ENCODE peak calls at places on chromosome 5, in nine cellular contexts. E is HCT116, N is stomach, B is left ventricle myocardium inferior, D is Caco-2, K is HFFc6, U is foreskin keratinocyte, Q is psoas muscle, T is neural crest cell. J is an unnamed sample.

GRCh38 chr5:130571076-130571475 is 594.0 kb downstream of the HINT1 start:
- DNase-seq in E (no peak), N (no peak), B (no peak), D (no peak), K (no peak), U (peak), Q (no peak), T (no peak), J (peak)

GRCh38 chr5:180830253-180831138 is 27.9 kb upstream of the MGAT1 start:
- DNase-seq in E (no peak), N (peak), B (peak), D (peak), K (peak), U (no peak), Q (peak), T (no peak), J (no peak)

GRCh38 chr5:69451941-69452652 is 37.2 kb downstream of the MARVELD2 start:
- DNase-seq in E (no peak), N (no peak), B (no peak), D (no peak), K (no peak), U (no peak), Q (no peak), T (no peak), J (no peak)

GRCh38 chr5:115428676-115429075 is 115.9 kb downstream of the FEM1C start:
- DNase-seq in E (no peak), N (no peak), B (no peak), D (no peak), K (no peak), U (no peak), Q (no peak), T (no peak), J (no peak)

GRCh38 chr5:131167615-131168014 is 2.6 kb upstream of the HINT1 start:
- DNase-seq in E (no peak), N (no peak), B (no peak), D (no peak), K (no peak), U (no peak), Q (no peak), T (no peak), J (no peak)

GRCh38 chr5:44011518-44011917 is 377.7 kb downstream of the FGF10 start:
- DNase-seq in E (no peak), N (no peak), B (no peak), D (no peak), K (no peak), U (no peak), Q (no peak), T (no peak), J (no peak)

GRCh38 chr5:112342364-112342763 is 76.7 kb downstream of the EPB41L4A start:
- DNase-seq in E (no peak), N (no peak), B (no peak), D (no peak), K (no peak), U (no peak), Q (no peak), T (no peak), J (no peak)

GRCh38 chr5:167899490-167899889 is 392.0 kb upstream of the WWC1 start:
- DNase-seq in E (no peak), N (no peak), B (no peak), D (no peak), K (no peak), U (no peak), Q (no peak), T (no peak), J (no peak)

GRCh38 chr5:80761176-80761575 is 106.4 kb upstream of the DHFR start:
- DNase-seq in E (no peak), N (no peak), B (no peak), D (peak), K (no peak), U (no peak), Q (no peak), T (no peak), J (no peak)

GRCh38 chr5:160133071-160133917 is 14.0 kb upstream of the PWWP2A start:
- DNase-seq in E (no peak), N (peak), B (peak), D (no peak), K (no peak), U (no peak), Q (peak), T (peak), J (peak)

GRCh38 chr5:109844695-109845094 is 155.0 kb downstream of the MAN2A1 start:
- DNase-seq in E (no peak), N (no peak), B (no peak), D (no peak), K (peak), U (no peak), Q (no peak), T (no peak), J (peak)

GRCh38 chr5:31413030-31413812 is 118.7 kb downstream of the DROSHA start:
- DNase-seq in E (no peak), N (no peak), B (peak), D (no peak), K (no peak), U (peak), Q (peak), T (no peak), J (no peak)

GRCh38 chr5:173815571-173815970 is 72.6 kb upstream of the CPEB4 start:
- DNase-seq in E (no peak), N (no peak), B (no peak), D (no peak), K (no peak), U (no peak), Q (no peak), T (no peak), J (no peak)

GRCh38 chr5:143613329-143613728 is 198.6 kb upstream of the HMHB1 start:
- DNase-seq in E (no peak), N (no peak), B (no peak), D (no peak), K (no peak), U (no peak), Q (no peak), T (no peak), J (no peak)

GRCh38 chr5:14292766-14293165 is 149.6 kb downstream of the TRIO start:
- DNase-seq in E (no peak), N (no peak), B (no peak), D (no peak), K (no peak), U (no peak), Q (no peak), T (no peak), J (no peak)

GRCh38 chr5:36393656-36394438 is 92.1 kb upstream of the RANBP3L start:
- DNase-seq in E (no peak), N (no peak), B (no peak), D (no peak), K (no peak), U (no peak), Q (no peak), T (no peak), J (no peak)

GRCh38 chr5:74289238-74289637 is 351.3 kb downstream of the ENC1 start:
- DNase-seq in E (no peak), N (no peak), B (no peak), D (no peak), K (no peak), U (no peak), Q (no peak), T (no peak), J (no peak)

GRCh38 chr5:124663101-124663506 is 83.3 kb downstream of the ZNF608 start:
- DNase-seq in E (no peak), N (no peak), B (no peak), D (peak), K (peak), U (peak), Q (no peak), T (no peak), J (no peak)

GRCh38 chr5:113217619-113218184 is 217.1 kb downstream of the TSSK1B start:
- DNase-seq in E (no peak), N (no peak), B (no peak), D (no peak), K (no peak), U (no peak), Q (no peak), T (no peak), J (no peak)

GRCh38 chr5:42691413-42691861 is 65.2 kb upstream of the CCDC152 start:
- DNase-seq in E (no peak), N (no peak), B (peak), D (no peak), K (no peak), U (peak), Q (no peak), T (no peak), J (peak)

DNA sequence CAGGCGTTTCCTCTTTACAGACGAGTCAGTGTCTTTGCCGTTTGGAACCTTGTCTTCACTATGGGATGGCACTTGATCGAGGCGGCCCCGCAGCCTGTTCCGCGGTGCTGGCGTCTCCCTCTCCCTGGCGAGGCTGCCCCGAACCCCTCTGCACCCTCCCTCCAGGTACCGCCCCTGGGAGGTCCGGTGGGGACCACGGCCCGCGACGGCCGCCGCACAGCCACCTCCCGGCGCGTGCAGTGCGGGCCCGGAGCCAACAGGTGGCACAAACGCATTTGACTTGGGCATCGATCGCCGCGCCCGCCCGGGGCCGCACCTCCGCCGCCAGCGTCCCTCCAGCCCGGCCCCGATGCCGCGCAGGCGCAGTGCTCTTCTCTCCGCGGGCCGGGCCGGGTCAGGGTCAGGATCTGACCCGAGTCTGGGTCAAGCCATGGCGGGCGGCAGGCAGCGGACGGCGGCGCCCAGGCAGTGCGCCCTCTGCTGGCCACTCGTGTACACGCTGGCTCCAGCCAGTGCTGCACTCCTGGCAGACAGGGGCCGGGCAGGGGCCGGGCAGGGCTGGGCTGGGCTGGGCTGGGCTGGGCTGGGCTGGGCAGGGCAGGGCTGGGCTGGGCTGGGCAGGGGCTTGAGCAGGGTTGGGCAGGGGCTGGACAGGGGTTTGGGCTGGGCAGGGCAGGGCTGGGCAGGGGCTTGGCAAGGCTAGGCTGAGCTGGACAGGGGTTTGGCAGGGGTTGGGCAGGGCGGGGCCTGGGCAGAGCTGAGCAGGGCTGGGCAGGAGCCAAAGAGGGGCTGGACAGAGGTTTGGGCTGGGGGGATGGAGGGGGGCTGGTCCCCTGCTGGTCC is 155.8 kb upstream of the IRX4 start:
- DNase-seq in E (peak), N (peak), B (peak), D (no peak), K (no peak), U (no peak), Q (peak), T (peak), J (peak)
- TF ChIP-seq CTCF in E (peak), N (peak), B (peak), D (no peak), K (peak), U (peak), Q (peak), T (peak), J (peak)

GRCh38 chr5:142206801-142207200 is 98.2 kb downstream of the NDFIP1 start:
- DNase-seq in E (peak), N (no peak), B (no peak), D (no peak), K (no peak), U (no peak), Q (no peak), T (no peak), J (no peak)
- TF ChIP-seq CTCF in E (peak), N (no peak), B (no peak), D (no peak), K (peak), U (peak), Q (no peak), T (no peak), J (peak)

DNA sequence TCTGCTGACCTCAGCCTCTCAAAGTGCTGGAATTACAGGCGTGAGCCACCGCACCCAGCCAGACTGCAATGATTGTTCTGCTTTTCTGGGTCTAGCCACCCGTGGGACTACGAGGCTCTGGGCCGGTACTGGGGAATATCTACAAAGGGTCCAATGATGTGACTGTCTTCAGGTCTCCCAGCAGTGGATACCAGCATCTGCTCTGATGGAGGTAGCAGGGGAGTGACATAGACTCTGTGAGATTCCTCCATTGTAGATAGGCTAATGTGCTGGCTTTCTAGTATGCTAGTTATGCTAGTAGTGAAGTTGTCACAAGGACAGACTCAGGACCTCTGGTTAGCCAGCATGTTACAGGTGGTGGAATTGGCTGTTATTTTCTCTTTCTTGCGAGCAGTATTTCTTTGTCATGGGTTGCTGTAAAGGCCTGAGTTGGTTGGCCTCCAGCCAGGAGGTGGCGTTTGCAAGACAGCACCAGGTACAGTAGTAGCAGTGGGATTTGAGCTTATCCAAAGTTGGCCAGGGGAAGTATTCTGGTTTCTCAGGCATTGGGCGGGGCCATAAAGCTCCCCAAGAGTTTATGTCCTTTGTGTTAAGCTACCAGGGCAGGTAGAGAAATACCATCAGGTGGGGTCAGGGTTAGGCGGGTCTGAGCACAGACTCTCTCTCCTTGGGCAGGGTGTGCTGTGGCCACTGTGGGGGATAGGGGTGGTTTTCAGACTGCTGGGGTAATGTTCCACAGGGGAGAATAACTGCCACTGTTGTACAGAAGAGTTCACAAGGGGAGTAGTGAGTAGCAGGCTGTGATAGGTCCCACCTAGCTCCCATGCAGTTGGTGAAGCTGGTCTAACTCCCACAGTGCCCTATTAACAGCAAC is 105.2 kb downstream of the SGCD start:
- DNase-seq in E (no peak), N (no peak), B (no peak), D (no peak), K (no peak), U (no peak), Q (no peak), T (no peak), J (no peak)
- TF ChIP-seq CTCF in E (no peak), N (no peak), B (no peak), D (no peak), K (no peak), U (no peak), Q (no peak), T (no peak), J (no peak)

GRCh38 chr5:172045315-172045632 is 38.8 kb upstream of the FBXW11 start:
- DNase-seq in E (no peak), N (no peak), B (no peak), D (no peak), K (no peak), U (no peak), Q (no peak), T (no peak), J (no peak)

GRCh38 chr5:172046613-172047012 is 40.2 kb upstream of the FBXW11 start:
- DNase-seq in E (no peak), N (no peak), B (no peak), D (no peak), K (no peak), U (no peak), Q (no peak), T (no peak), J (no peak)

GRCh38 chr5:172043822-172044221 is 37.4 kb upstream of the FBXW11 start:
- DNase-seq in E (no peak), N (no peak), B (no peak), D (no peak), K (no peak), U (no peak), Q (no peak), T (no peak), J (no peak)

GRCh38 chr5:172042183-172042582 is 35.7 kb upstream of the FBXW11 start:
- DNase-seq in E (no peak), N (no peak), B (no peak), D (no peak), K (no peak), U (no peak), Q (no peak), T (no peak), J (no peak)

DNA sequence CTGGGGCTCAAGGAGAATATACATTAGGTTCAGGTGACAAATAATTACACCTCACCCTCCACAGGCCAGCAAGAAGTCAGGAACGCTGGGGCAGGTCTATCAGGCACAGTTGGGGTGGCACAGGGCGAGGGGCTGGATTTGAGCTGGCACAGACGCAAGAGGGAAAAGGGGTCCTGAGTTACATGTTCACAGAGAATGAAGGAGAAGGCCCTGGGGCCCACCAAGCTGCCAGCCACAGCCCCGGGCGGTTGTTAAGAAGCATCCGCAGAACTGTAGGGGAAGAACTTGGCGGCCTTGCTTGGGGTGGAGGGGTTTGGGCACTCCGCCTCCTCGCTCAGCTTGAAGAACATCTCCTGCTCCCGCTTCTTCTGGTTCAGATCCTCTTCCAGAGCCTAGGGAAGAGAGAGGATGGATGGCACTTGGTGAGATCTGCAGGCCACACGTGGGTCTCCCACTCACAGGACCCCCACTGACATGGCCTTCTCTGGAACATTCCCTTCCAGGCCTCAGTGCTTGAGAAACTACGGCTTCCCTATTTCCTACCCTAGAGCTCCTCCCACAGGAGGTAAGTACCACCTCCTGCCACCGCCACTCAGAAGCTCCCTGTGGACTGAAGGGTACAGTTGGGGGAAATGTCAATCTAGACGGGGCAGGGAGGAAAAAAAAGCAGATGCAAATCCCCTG is 38.3 kb upstream of the FBXW11 start:
- DNase-seq in E (no peak), N (no peak), B (no peak), D (no peak), K (no peak), U (no peak), Q (no peak), T (no peak), J (no peak)
- TF ChIP-seq CTCF in E (no peak), N (no peak), B (no peak), D (no peak), K (no peak), U (peak), Q (no peak), T (no peak), J (no peak)

GRCh38 chr5:95646569-95647330 is at the start of gene RFESD:
- DNase-seq in E (peak), N (peak), B (peak), D (peak), K (peak), U (peak), Q (peak), T (peak), J (peak)
- TF ChIP-seq CTCF in E (no peak), N (no peak), B (peak), D (peak), K (peak), U (peak), Q (no peak), T (no peak), J (peak)

GRCh38 chr5:178589180-178590140 is 733 bp downstream of the COL23A1 start:
- DNase-seq in E (no peak), N (no peak), B (peak), D (no peak), K (no peak), U (no peak), Q (no peak), T (peak), J (no peak)
- TF ChIP-seq CTCF in E (no peak), N (no peak), B (peak), D (no peak), K (no peak), U (peak), Q (peak), T (peak), J (no peak)

GRCh38 chr5:151110992-151111391 is 30.2 kb upstream of the TNIP1 start:
- DNase-seq in E (no peak), N (no peak), B (no peak), D (no peak), K (no peak), U (no peak), Q (no peak), T (no peak), J (no peak)

GRCh38 chr5:151107738-151108520 is 27.1 kb upstream of the TNIP1 start:
- DNase-seq in E (no peak), N (peak), B (peak), D (no peak), K (no peak), U (no peak), Q (no peak), T (no peak), J (peak)

GRCh38 chr5:151108566-151108965 is 27.7 kb upstream of the TNIP1 start:
- DNase-seq in E (no peak), N (no peak), B (no peak), D (no peak), K (no peak), U (no peak), Q (no peak), T (no peak), J (no peak)

GRCh38 chr5:151107084-151107483 is 26.2 kb upstream of the TNIP1 start:
- DNase-seq in E (no peak), N (peak), B (no peak), D (no peak), K (no peak), U (no peak), Q (no peak), T (no peak), J (no peak)

DNA sequence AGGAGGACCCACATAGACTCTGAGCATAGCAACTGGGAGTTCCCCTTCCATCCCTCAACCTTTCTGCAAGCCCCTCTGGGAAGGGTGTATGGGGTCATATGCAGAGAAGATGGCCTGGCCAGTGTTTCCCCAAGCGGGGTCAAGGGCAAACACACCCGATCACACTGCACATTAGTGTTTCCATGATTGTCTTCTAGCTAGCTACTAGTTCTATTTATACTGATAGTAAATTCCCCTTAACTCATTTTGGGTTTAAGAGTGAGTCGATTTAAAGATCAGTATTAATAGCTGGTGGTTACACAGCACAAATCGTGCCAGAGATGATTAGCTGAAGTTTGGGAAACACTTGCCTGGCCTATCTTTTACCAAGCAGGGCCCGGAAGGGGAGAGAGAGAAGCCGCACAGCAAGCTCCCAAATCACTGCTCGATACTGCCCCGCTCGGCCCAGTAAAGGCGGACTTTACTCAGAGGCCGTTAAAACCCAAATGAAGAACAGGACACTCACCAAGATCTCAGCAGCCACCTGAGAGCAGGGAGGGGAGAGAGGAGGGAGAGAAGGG is 29.4 kb upstream of the TNIP1 start:
- DNase-seq in E (no peak), N (no peak), B (no peak), D (no peak), K (no peak), U (no peak), Q (no peak), T (no peak), J (no peak)
- TF ChIP-seq CTCF in E (no peak), N (no peak), B (peak), D (no peak), K (no peak), U (no peak), Q (peak), T (no peak), J (no peak)

J was measured in brain microvascular endothelial cell.